ENCODE peak calls at places on chromosomes 7 and 10, in ten cellular contexts. One of them, this sample, is unnamed.

GRCh38 chr10:63415635-63416244 is 50.0 kb downstream of the JMJD1C start:
- DNase-seq in naive thymus-derived CD8-positive, alpha-beta T cell: no peak
- DNase-seq in A172: no peak
- DNase-seq in neural crest cell: no peak
- DNase-seq in GM23338: no peak
- DNase-seq in Caki2: no peak
- DNase-seq in stimulated activated CD4-positive, alpha-beta T cell treated with anti-CD3 and anti-CD28 coated beads, Interleukin-1b, Interleukin-23, amount 100 ng/mL, for 24 hours: no peak
- DNase-seq in posterior vena cava: no peak
- DNase-seq in fibroblast of the conjunctiva: no peak
- DNase-seq in stromal cell of bone marrow: no peak
- DNase-seq in this sample: no peak

GRCh38 chr7:44771358-44771757 is 22.7 kb downstream of the ZMIZ2 start:
- DNase-seq in naive thymus-derived CD8-positive, alpha-beta T cell: no peak
- DNase-seq in A172: no peak
- DNase-seq in neural crest cell: no peak
- DNase-seq in GM23338: no peak
- DNase-seq in Caki2: no peak
- DNase-seq in stimulated activated CD4-positive, alpha-beta T cell treated with anti-CD3 and anti-CD28 coated beads, Interleukin-1b, Interleukin-23, amount 100 ng/mL, for 24 hours: no peak
- DNase-seq in posterior vena cava: no peak
- DNase-seq in fibroblast of the conjunctiva: no peak
- DNase-seq in stromal cell of bone marrow: no peak
- DNase-seq in this sample: no peak

GRCh38 chr7:129664029-129665012 is 52.8 kb downstream of the NRF1 start:
- DNase-seq in naive thymus-derived CD8-positive, alpha-beta T cell: peak
- DNase-seq in A172: peak
- DNase-seq in neural crest cell: no peak
- DNase-seq in GM23338: peak
- DNase-seq in Caki2: peak
- DNase-seq in stimulated activated CD4-positive, alpha-beta T cell treated with anti-CD3 and anti-CD28 coated beads, Interleukin-1b, Interleukin-23, amount 100 ng/mL, for 24 hours: no peak
- DNase-seq in posterior vena cava: no peak
- DNase-seq in fibroblast of the conjunctiva: peak
- DNase-seq in stromal cell of bone marrow: peak
- DNase-seq in this sample: peak

GRCh38 chr7:42144253-42145002 is 92.6 kb downstream of the GLI3 start:
- DNase-seq in naive thymus-derived CD8-positive, alpha-beta T cell: no peak
- DNase-seq in A172: no peak
- DNase-seq in neural crest cell: no peak
- DNase-seq in GM23338: no peak
- DNase-seq in Caki2: no peak
- DNase-seq in stimulated activated CD4-positive, alpha-beta T cell treated with anti-CD3 and anti-CD28 coated beads, Interleukin-1b, Interleukin-23, amount 100 ng/mL, for 24 hours: no peak
- DNase-seq in posterior vena cava: no peak
- DNase-seq in fibroblast of the conjunctiva: no peak
- DNase-seq in stromal cell of bone marrow: peak
- DNase-seq in this sample: no peak

GRCh38 chr10:103746598-103746997 is 108.8 kb downstream of the SH3PXD2A start:
- DNase-seq in naive thymus-derived CD8-positive, alpha-beta T cell: no peak
- DNase-seq in A172: no peak
- DNase-seq in neural crest cell: no peak
- DNase-seq in GM23338: no peak
- DNase-seq in Caki2: no peak
- DNase-seq in stimulated activated CD4-positive, alpha-beta T cell treated with anti-CD3 and anti-CD28 coated beads, Interleukin-1b, Interleukin-23, amount 100 ng/mL, for 24 hours: no peak
- DNase-seq in posterior vena cava: no peak
- DNase-seq in fibroblast of the conjunctiva: no peak
- DNase-seq in stromal cell of bone marrow: no peak
- DNase-seq in this sample: no peak

GRCh38 chr10:8416755-8417154 is 362.3 kb downstream of the GATA3 start:
- DNase-seq in naive thymus-derived CD8-positive, alpha-beta T cell: no peak
- DNase-seq in A172: no peak
- DNase-seq in neural crest cell: no peak
- DNase-seq in GM23338: no peak
- DNase-seq in Caki2: no peak
- DNase-seq in stimulated activated CD4-positive, alpha-beta T cell treated with anti-CD3 and anti-CD28 coated beads, Interleukin-1b, Interleukin-23, amount 100 ng/mL, for 24 hours: no peak
- DNase-seq in posterior vena cava: no peak
- DNase-seq in fibroblast of the conjunctiva: no peak
- DNase-seq in stromal cell of bone marrow: no peak
- DNase-seq in this sample: no peak

GRCh38 chr7:28434510-28434909 is 22.2 kb downstream of the CREB5 start:
- DNase-seq in naive thymus-derived CD8-positive, alpha-beta T cell: no peak
- DNase-seq in A172: no peak
- DNase-seq in neural crest cell: no peak
- DNase-seq in GM23338: no peak
- DNase-seq in Caki2: peak
- DNase-seq in stimulated activated CD4-positive, alpha-beta T cell treated with anti-CD3 and anti-CD28 coated beads, Interleukin-1b, Interleukin-23, amount 100 ng/mL, for 24 hours: no peak
- DNase-seq in posterior vena cava: no peak
- DNase-seq in fibroblast of the conjunctiva: no peak
- DNase-seq in stromal cell of bone marrow: no peak
- DNase-seq in this sample: no peak

GRCh38 chr10:82942572-82943091 is 1067.6 kb downstream of the NRG3 start:
- DNase-seq in naive thymus-derived CD8-positive, alpha-beta T cell: no peak
- DNase-seq in A172: peak
- DNase-seq in neural crest cell: no peak
- DNase-seq in GM23338: no peak
- DNase-seq in Caki2: no peak
- DNase-seq in stimulated activated CD4-positive, alpha-beta T cell treated with anti-CD3 and anti-CD28 coated beads, Interleukin-1b, Interleukin-23, amount 100 ng/mL, for 24 hours: no peak
- DNase-seq in posterior vena cava: peak
- DNase-seq in fibroblast of the conjunctiva: peak
- DNase-seq in stromal cell of bone marrow: peak
- DNase-seq in this sample: no peak

GRCh38 chr10:79202188-79203013 is 133.6 kb downstream of the ZMIZ1 start:
- DNase-seq in naive thymus-derived CD8-positive, alpha-beta T cell: peak
- DNase-seq in A172: no peak
- DNase-seq in neural crest cell: peak
- DNase-seq in GM23338: peak
- DNase-seq in Caki2: no peak
- DNase-seq in stimulated activated CD4-positive, alpha-beta T cell treated with anti-CD3 and anti-CD28 coated beads, Interleukin-1b, Interleukin-23, amount 100 ng/mL, for 24 hours: peak
- DNase-seq in posterior vena cava: no peak
- DNase-seq in fibroblast of the conjunctiva: no peak
- DNase-seq in stromal cell of bone marrow: no peak
- DNase-seq in this sample: no peak

GRCh38 chr10:17465328-17466125 is 11.1 kb upstream of the ST8SIA6 start:
- DNase-seq in naive thymus-derived CD8-positive, alpha-beta T cell: no peak
- DNase-seq in A172: no peak
- DNase-seq in neural crest cell: no peak
- DNase-seq in GM23338: no peak
- DNase-seq in Caki2: no peak
- DNase-seq in stimulated activated CD4-positive, alpha-beta T cell treated with anti-CD3 and anti-CD28 coated beads, Interleukin-1b, Interleukin-23, amount 100 ng/mL, for 24 hours: no peak
- DNase-seq in posterior vena cava: no peak
- DNase-seq in fibroblast of the conjunctiva: no peak
- DNase-seq in stromal cell of bone marrow: no peak
- DNase-seq in this sample: no peak

GRCh38 chr10:69239106-69239505 is 19.0 kb downstream of the HKDC1 start:
- DNase-seq in naive thymus-derived CD8-positive, alpha-beta T cell: no peak
- DNase-seq in A172: no peak
- DNase-seq in neural crest cell: no peak
- DNase-seq in GM23338: no peak
- DNase-seq in Caki2: no peak
- DNase-seq in stimulated activated CD4-positive, alpha-beta T cell treated with anti-CD3 and anti-CD28 coated beads, Interleukin-1b, Interleukin-23, amount 100 ng/mL, for 24 hours: no peak
- DNase-seq in posterior vena cava: peak
- DNase-seq in fibroblast of the conjunctiva: no peak
- DNase-seq in stromal cell of bone marrow: no peak
- DNase-seq in this sample: no peak

GRCh38 chr10:131371571-131371970 is 60.0 kb upstream of the TCERG1L start:
- DNase-seq in naive thymus-derived CD8-positive, alpha-beta T cell: no peak
- DNase-seq in A172: no peak
- DNase-seq in neural crest cell: no peak
- DNase-seq in GM23338: no peak
- DNase-seq in Caki2: no peak
- DNase-seq in stimulated activated CD4-positive, alpha-beta T cell treated with anti-CD3 and anti-CD28 coated beads, Interleukin-1b, Interleukin-23, amount 100 ng/mL, for 24 hours: no peak
- DNase-seq in posterior vena cava: no peak
- DNase-seq in fibroblast of the conjunctiva: no peak
- DNase-seq in stromal cell of bone marrow: no peak
- DNase-seq in this sample: no peak

GRCh38 chr10:14554091-14554842 is 220.4 kb downstream of the FAM107B start:
- DNase-seq in naive thymus-derived CD8-positive, alpha-beta T cell: no peak
- DNase-seq in A172: no peak
- DNase-seq in neural crest cell: no peak
- DNase-seq in GM23338: peak
- DNase-seq in Caki2: peak
- DNase-seq in stimulated activated CD4-positive, alpha-beta T cell treated with anti-CD3 and anti-CD28 coated beads, Interleukin-1b, Interleukin-23, amount 100 ng/mL, for 24 hours: no peak
- DNase-seq in posterior vena cava: no peak
- DNase-seq in fibroblast of the conjunctiva: no peak
- DNase-seq in stromal cell of bone marrow: no peak
- DNase-seq in this sample: no peak

GRCh38 chr10:20215547-20216152 is 399.4 kb downstream of the PLXDC2 start:
- DNase-seq in naive thymus-derived CD8-positive, alpha-beta T cell: no peak
- DNase-seq in A172: no peak
- DNase-seq in neural crest cell: no peak
- DNase-seq in GM23338: peak
- DNase-seq in Caki2: no peak
- DNase-seq in stimulated activated CD4-positive, alpha-beta T cell treated with anti-CD3 and anti-CD28 coated beads, Interleukin-1b, Interleukin-23, amount 100 ng/mL, for 24 hours: no peak
- DNase-seq in posterior vena cava: no peak
- DNase-seq in fibroblast of the conjunctiva: no peak
- DNase-seq in stromal cell of bone marrow: no peak
- DNase-seq in this sample: no peak

GRCh38 chr7:81499262-81500116 is 270.4 kb downstream of the HGF start:
- DNase-seq in naive thymus-derived CD8-positive, alpha-beta T cell: peak
- DNase-seq in A172: peak
- DNase-seq in neural crest cell: no peak
- DNase-seq in GM23338: peak
- DNase-seq in Caki2: peak
- DNase-seq in stimulated activated CD4-positive, alpha-beta T cell treated with anti-CD3 and anti-CD28 coated beads, Interleukin-1b, Interleukin-23, amount 100 ng/mL, for 24 hours: no peak
- DNase-seq in posterior vena cava: no peak
- DNase-seq in fibroblast of the conjunctiva: peak
- DNase-seq in stromal cell of bone marrow: peak
- DNase-seq in this sample: peak

GRCh38 chr10:42519761-42520460 is 118.5 kb downstream of the ZNF33B start:
- DNase-seq in naive thymus-derived CD8-positive, alpha-beta T cell: no peak
- DNase-seq in A172: no peak
- DNase-seq in neural crest cell: no peak
- DNase-seq in GM23338: peak
- DNase-seq in Caki2: peak
- DNase-seq in stimulated activated CD4-positive, alpha-beta T cell treated with anti-CD3 and anti-CD28 coated beads, Interleukin-1b, Interleukin-23, amount 100 ng/mL, for 24 hours: no peak
- DNase-seq in posterior vena cava: no peak
- DNase-seq in fibroblast of the conjunctiva: no peak
- DNase-seq in stromal cell of bone marrow: no peak
- DNase-seq in this sample: no peak

GRCh38 chr7:158821173-158822021 is 7.9 kb downstream of the ESYT2 start:
- DNase-seq in naive thymus-derived CD8-positive, alpha-beta T cell: no peak
- DNase-seq in A172: peak
- DNase-seq in neural crest cell: no peak
- DNase-seq in GM23338: no peak
- DNase-seq in Caki2: peak
- DNase-seq in stimulated activated CD4-positive, alpha-beta T cell treated with anti-CD3 and anti-CD28 coated beads, Interleukin-1b, Interleukin-23, amount 100 ng/mL, for 24 hours: no peak
- DNase-seq in posterior vena cava: no peak
- DNase-seq in fibroblast of the conjunctiva: peak
- DNase-seq in stromal cell of bone marrow: peak
- DNase-seq in this sample: peak

GRCh38 chr10:96584474-96584873 is 2.3 kb downstream of the TM9SF3 start:
- DNase-seq in naive thymus-derived CD8-positive, alpha-beta T cell: no peak
- DNase-seq in A172: no peak
- DNase-seq in neural crest cell: no peak
- DNase-seq in GM23338: no peak
- DNase-seq in Caki2: no peak
- DNase-seq in stimulated activated CD4-positive, alpha-beta T cell treated with anti-CD3 and anti-CD28 coated beads, Interleukin-1b, Interleukin-23, amount 100 ng/mL, for 24 hours: no peak
- DNase-seq in posterior vena cava: no peak
- DNase-seq in fibroblast of the conjunctiva: no peak
- DNase-seq in stromal cell of bone marrow: no peak
- DNase-seq in this sample: no peak

GRCh38 chr7:100017300-100017699 is 1.9 kb downstream of the ZKSCAN1 start:
- DNase-seq in naive thymus-derived CD8-positive, alpha-beta T cell: no peak
- DNase-seq in A172: no peak
- DNase-seq in neural crest cell: no peak
- DNase-seq in GM23338: no peak
- DNase-seq in Caki2: no peak
- DNase-seq in stimulated activated CD4-positive, alpha-beta T cell treated with anti-CD3 and anti-CD28 coated beads, Interleukin-1b, Interleukin-23, amount 100 ng/mL, for 24 hours: no peak
- DNase-seq in posterior vena cava: no peak
- DNase-seq in fibroblast of the conjunctiva: no peak
- DNase-seq in stromal cell of bone marrow: no peak
- DNase-seq in this sample: no peak

GRCh38 chr10:124004372-124004928 is 88.9 kb downstream of the CHST15 start:
- DNase-seq in naive thymus-derived CD8-positive, alpha-beta T cell: no peak
- DNase-seq in A172: no peak
- DNase-seq in neural crest cell: no peak
- DNase-seq in GM23338: no peak
- DNase-seq in Caki2: no peak
- DNase-seq in stimulated activated CD4-positive, alpha-beta T cell treated with anti-CD3 and anti-CD28 coated beads, Interleukin-1b, Interleukin-23, amount 100 ng/mL, for 24 hours: no peak
- DNase-seq in posterior vena cava: peak
- DNase-seq in fibroblast of the conjunctiva: no peak
- DNase-seq in stromal cell of bone marrow: no peak
- DNase-seq in this sample: no peak

GRCh38 chr7:113664867-113665266 is 253.9 kb downstream of the PPP1R3A start:
- DNase-seq in naive thymus-derived CD8-positive, alpha-beta T cell: no peak
- DNase-seq in A172: peak
- DNase-seq in neural crest cell: no peak
- DNase-seq in GM23338: no peak
- DNase-seq in Caki2: no peak
- DNase-seq in stimulated activated CD4-positive, alpha-beta T cell treated with anti-CD3 and anti-CD28 coated beads, Interleukin-1b, Interleukin-23, amount 100 ng/mL, for 24 hours: no peak
- DNase-seq in posterior vena cava: no peak
- DNase-seq in fibroblast of the conjunctiva: no peak
- DNase-seq in stromal cell of bone marrow: no peak
- DNase-seq in this sample: peak